ENCODE peak calls at places on chromosomes 1 and 21, in four cellular contexts. X is IMR-90, I is H9, N is H1. E is an unnamed sample.
A peak's percentile ranks its signal among the peaks of the same experiment; 100 is the strongest.

GRCh38 chr1:208203848-208204609 is 40.2 kb downstream of the PLXNA2 start:
- DNase-seq in N (no peak), I (no peak), X (no peak), E (peak; percentile 83)

GRCh38 chr1:56577859-56578663 is 1.3 kb downstream of the PLPP3 start:
- DNase-seq in X (peak; percentile 61), N (no peak), I (peak; percentile 51), E (peak; percentile 75)

GRCh38 chr1:153946622-153947246 is at the start of gene DENND4B:
- DNase-seq in N (peak; percentile 93), I (peak; percentile 94), X (peak; percentile 65), E (peak; percentile 92)

GRCh38 chr1:225998560-225999226 is 450 bp downstream of the SDE2 start:
- DNase-seq in N (no peak), I (no peak), X (peak; percentile 57), E (no peak)

GRCh38 chr1:67162954-67163353 is 3.3 kb upstream of the IL23R start:
- DNase-seq in N (no peak), X (peak; percentile 67), I (no peak), E (peak; percentile 14)

GRCh38 chr1:215568287-215568692 is 1.2 kb downstream of the KCTD3 start:
- DNase-seq in N (no peak), I (no peak), X (peak; percentile 75), E (no peak)

GRCh38 chr1:94299627-94300552 is 62.5 kb upstream of the ARHGAP29 start:
- DNase-seq in X (peak; percentile 49), N (no peak), I (peak; percentile 37), E (peak; percentile 98)

GRCh38 chr21:36105327-36105842 is 29.5 kb upstream of the CBR3 start:
- DNase-seq in N (no peak), X (no peak), I (no peak), E (peak; percentile 38)

GRCh38 chr1:202643397-202644218 is 66.6 kb downstream of the SYT2 start:
- DNase-seq in N (peak; percentile 80), I (no peak), X (no peak), E (peak; percentile 91)

GRCh38 chr1:180181048-180181447 is 26.4 kb downstream of the QSOX1 start:
- DNase-seq in I (no peak), N (no peak), X (no peak), E (peak; percentile 17)

GRCh38 chr1:84653130-84653680 is 37.1 kb downstream of the SSX2IP start:
- DNase-seq in I (no peak), N (no peak), X (peak; percentile 59), E (peak; percentile 19)

GRCh38 chr1:215023151-215023832 is 59.2 kb upstream of the KCNK2 start:
- DNase-seq in N (no peak), X (peak; percentile 51), I (no peak), E (no peak)

GRCh38 chr1:156204686-156205085 is 8.1 kb upstream of the PMF1 start:
- DNase-seq in I (no peak), X (no peak), N (no peak), E (no peak)

GRCh38 chr1:9473032-9473792 is 66.1 kb upstream of the SLC25A33 start:
- DNase-seq in N (no peak), X (peak; percentile 95), I (peak; percentile 53), E (peak; percentile 85)

GRCh38 chr1:183908095-183908494 is 103.2 kb downstream of the RGL1 start:
- DNase-seq in X (no peak), I (no peak), N (no peak), E (peak; percentile 16)

GRCh38 chr1:115595279-115596079 is 46.3 kb upstream of the VANGL1 start:
- DNase-seq in N (peak; percentile 92), I (peak; percentile 90), X (peak; percentile 96), E (peak; percentile 91)

GRCh38 chr1:33256335-33256700 is at the start of gene ZNF362:
- DNase-seq in I (peak; percentile 48), N (peak; percentile 72), X (peak; percentile 60), E (peak; percentile 78)

GRCh38 chr1:23673086-23673813 is 18.4 kb upstream of the RPL11 start:
- DNase-seq in X (peak; percentile 69), I (peak; percentile 75), N (peak; percentile 76), E (peak; percentile 84)

GRCh38 chr1:81801834-81802531 is 1.2 kb downstream of the ADGRL2 start:
- DNase-seq in X (peak; percentile 40), N (peak; percentile 64), I (peak; percentile 35), E (peak; percentile 82)

GRCh38 chr1:27789511-27790154 is 16.6 kb downstream of the STX12 start:
- DNase-seq in X (peak; percentile 57), I (no peak), N (no peak), E (no peak)

GRCh38 chr1:19878637-19878985 is 3.6 kb upstream of the OTUD3 start:
- DNase-seq in X (no peak), N (no peak), I (no peak), E (no peak)

GRCh38 chr1:58739851-58740466 is 40.1 kb upstream of the MYSM1 start:
- DNase-seq in I (no peak), N (no peak), X (peak; percentile 71), E (peak; percentile 53)

GRCh38 chr1:193584840-193585239 is 398.4 kb upstream of the B3GALT2 start:
- DNase-seq in I (no peak), X (no peak), N (no peak), E (no peak)

GRCh38 chr21:23968008-23968407 is 1639.3 kb downstream of the MRPL39 start:
- DNase-seq in I (no peak), N (no peak), X (no peak), E (no peak)

GRCh38 chr21:42538479-42539275 is 25.0 kb downstream of the SLC37A1 start:
- DNase-seq in I (no peak), X (no peak), N (no peak), E (no peak)

GRCh38 chr1:149848811-149849210 is 50.6 kb upstream of the BOLA1 start:
- DNase-seq in X (no peak), N (no peak), I (no peak), E (peak; percentile 18)

GRCh38 chr21:45479691-45480675 is 62.3 kb downstream of the SLC19A1 start:
- DNase-seq in N (no peak), X (no peak), I (no peak), E (no peak)

GRCh38 chr21:44337941-44338895 is 972 bp downstream of the CFAP410 start:
- DNase-seq in N (peak; percentile 75), X (peak; percentile 47), I (peak; percentile 90), E (peak; percentile 80)

GRCh38 chr1:221696045-221696444 is 45.8 kb downstream of the DUSP10 start:
- DNase-seq in X (peak; percentile 58), I (no peak), N (no peak), E (no peak)

DNA sequence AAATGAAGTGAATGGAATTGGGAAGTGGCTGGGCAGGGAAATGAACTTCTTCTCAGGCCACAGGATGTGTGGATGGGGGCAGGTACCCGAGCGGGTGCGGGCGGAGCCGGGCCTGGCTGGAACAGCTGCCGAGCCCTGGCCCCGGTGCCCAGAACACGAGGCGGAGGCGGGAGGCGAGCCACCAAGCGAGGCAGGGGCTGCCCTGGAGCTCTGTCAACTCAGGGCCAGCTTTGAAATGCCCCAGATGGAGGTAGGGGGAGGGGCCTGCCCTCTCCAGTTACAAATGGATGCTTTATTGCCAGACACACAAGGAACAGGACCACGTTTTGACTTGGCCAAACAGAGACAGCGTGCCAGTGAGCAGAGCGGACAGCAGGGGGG is 240.3 kb downstream of the SDCCAG8 start:
- DNase-seq in X (no peak), N (no peak), I (no peak), E (no peak)
- H4K5ac ChIP-seq in X (peak overlapping the region; percentile 74), N (no peak overlapping the region), I (no peak overlapping the region), E (no peak overlapping the region)

GRCh38 chr1:6723621-6724428 is 22.2 kb upstream of the DNAJC11 start:
- DNase-seq in I (no peak), N (no peak), X (no peak), E (no peak)
- H3K4me2 ChIP-seq in I (no peak overlapping the region), N (no peak overlapping the region), X (peak overlapping the region; percentile 43), E (no peak overlapping the region)

GRCh38 chr1:159175571-159175970 is 4.2 kb downstream of the CADM3 start:
- DNase-seq in N (no peak), X (no peak), I (no peak), E (no peak)
- H3K4me1 ChIP-seq in N (no peaks in the 10 kb centered on the region), X (no peaks in the 10 kb centered on the region), I (no peaks in the 10 kb centered on the region), E (peaks cover 3% of the 10 kb centered on the region)

DNA sequence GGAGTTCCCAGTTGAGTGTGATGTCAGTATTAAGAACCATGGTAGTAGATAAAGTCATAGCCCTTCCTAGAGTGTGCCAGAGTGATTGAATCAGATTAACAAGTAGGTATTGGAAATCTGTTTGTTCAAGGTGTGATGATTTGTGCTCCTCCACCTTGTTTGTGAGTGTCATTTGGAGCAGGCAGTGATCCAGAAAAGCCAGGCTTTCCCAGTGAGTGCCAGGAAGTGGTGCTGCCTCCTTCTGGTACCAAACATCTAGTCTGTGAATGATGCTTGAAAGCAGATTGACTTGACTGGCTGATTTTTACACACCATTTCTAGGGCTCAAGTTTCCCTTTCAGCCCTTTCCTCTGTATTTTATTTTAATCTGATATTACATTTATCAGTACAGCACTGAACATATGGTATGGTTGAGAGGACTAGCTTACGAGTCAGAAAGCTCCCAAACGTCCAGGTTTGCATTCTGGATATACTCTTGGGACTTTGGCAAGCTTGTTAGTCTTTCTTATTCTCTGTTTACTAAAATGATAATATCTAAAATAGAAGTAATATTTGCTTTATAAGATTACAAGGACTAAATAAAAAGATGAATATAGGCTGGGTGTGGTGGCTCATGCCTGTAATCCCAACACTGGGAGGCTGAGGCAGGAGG is 100.7 kb downstream of the PATJ start:
- DNase-seq in I (peak; percentile 34), N (no peak), X (no peak), E (peak; percentile 53)
- H4K5ac ChIP-seq in I (no peak overlapping the region), N (no peak overlapping the region), X (no peak overlapping the region), E (no peak overlapping the region)

E was measured in mesendoderm.